ENCODE peak calls at places on chromosome 1, in four cellular contexts. A is K562, M is HepG2, V is A549. J is an unnamed sample.

GRCh38 chr1:89889336-89889640 is 68.5 kb downstream of the LRRC8D start:
- DNase-seq in A (no peak), M (no peak), V (no peak), J (no peak)

GRCh38 chr1:12619396-12620141 is 1.6 kb upstream of the DHRS3 start:
- DNase-seq in A (peak; percentile 83), M (peak; percentile 70), V (peak; percentile 70), J (peak; percentile 93)

GRCh38 chr1:223706077-223706988 is 6.0 kb upstream of the CAPN2 start:
- DNase-seq in A (no peak), M (peak; percentile 44), V (no peak), J (no peak)

GRCh38 chr1:10791117-10791951 is 5.1 kb downstream of the CASZ1 start:
- DNase-seq in A (no peak), M (no peak), V (no peak), J (no peak)

GRCh38 chr1:15429701-15430149 is 8.5 kb upstream of the CTRC start:
- DNase-seq in A (no peak), M (no peak), V (no peak), J (no peak)

GRCh38 chr1:30790850-30791778 is 33.5 kb upstream of the LAPTM5 start:
- DNase-seq in A (no peak), M (no peak), V (no peak), J (no peak)

GRCh38 chr1:86419277-86419903 is 4.6 kb upstream of the CLCA2 start:
- DNase-seq in A (peak; percentile 30), M (no peak), V (no peak), J (no peak)

GRCh38 chr1:224637510-224637909 is 21.4 kb downstream of the CNIH3 start:
- DNase-seq in A (no peak), M (no peak), V (no peak), J (no peak)

GRCh38 chr1:35506960-35507901 is 50.0 kb downstream of the KIAA0319L start:
- DNase-seq in A (no peak), M (no peak), V (no peak), J (no peak)

GRCh38 chr1:97196825-97197516 is 475.4 kb downstream of the PTBP2 start:
- DNase-seq in A (no peak), M (no peak), V (no peak), J (no peak)

GRCh38 chr1:209585672-209586071 is 2.2 kb downstream of the CAMK1G start:
- DNase-seq in A (no peak), M (no peak), V (no peak), J (peak; percentile 66)

GRCh38 chr1:24898909-24899439 is 31.1 kb downstream of the RUNX3 start:
- DNase-seq in A (no peak), M (no peak), V (no peak), J (no peak)

GRCh38 chr1:198687429-198687828 is 48.6 kb downstream of the PTPRC start:
- DNase-seq in A (no peak), M (no peak), V (no peak), J (no peak)

GRCh38 chr1:186923434-186923833 is 94.7 kb downstream of the PLA2G4A start:
- DNase-seq in A (no peak), M (no peak), V (no peak), J (no peak)

GRCh38 chr1:84433253-84434080 is 35.2 kb downstream of the DNASE2B start:
- DNase-seq in A (peak; percentile 47), M (peak; percentile 30), V (peak; percentile 33), J (no peak)

GRCh38 chr1:4117196-4117595 is 217.1 kb upstream of the C1orf174 start:
- DNase-seq in A (no peak), M (no peak), V (no peak), J (no peak)

GRCh38 chr1:15102646-15103045 is 50.9 kb upstream of the TMEM51 start:
- DNase-seq in A (no peak), M (no peak), V (no peak), J (no peak)

GRCh38 chr1:42003433-42003832 is 84.7 kb upstream of the HIVEP3 start:
- DNase-seq in A (no peak), M (no peak), V (no peak), J (no peak)

GRCh38 chr1:232463226-232463625 is 166.7 kb downstream of the SIPA1L2 start:
- DNase-seq in A (no peak), M (no peak), V (no peak), J (no peak)

GRCh38 chr1:211639500-211640361 is 35.7 kb downstream of the NEK2 start:
- DNase-seq in A (no peak), M (peak; percentile 78), V (no peak), J (no peak)

GRCh38 chr1:201479331-201479730 is 10.3 kb upstream of the PHLDA3 start:
- DNase-seq in A (no peak), M (no peak), V (no peak), J (no peak)

GRCh38 chr1:8239306-8240023 is 78.4 kb upstream of the SLC45A1 start:
- DNase-seq in A (no peak), M (peak; percentile 94), V (no peak), J (peak; percentile 55)

GRCh38 chr1:160522622-160523345 is at the start of gene SLAMF6:
- DNase-seq in A (no peak), M (no peak), V (no peak), J (no peak)

GRCh38 chr1:19342894-19343616 is 30.9 kb downstream of the SLC66A1 start:
- DNase-seq in A (no peak), M (no peak), V (no peak), J (no peak)

GRCh38 chr1:66253330-66253921 is 280.5 kb upstream of the SGIP1 start:
- DNase-seq in A (no peak), M (peak; percentile 26), V (peak; percentile 55), J (no peak)

GRCh38 chr1:173042806-173043205 is 7.9 kb downstream of the TNFSF18 start:
- DNase-seq in A (no peak), M (no peak), V (no peak), J (no peak)
- TF ChIP-seq PHF8 in A (no peak), M (no peak), V (no peak), J (no peak)

GRCh38 chr1:94922756-94923465 is 4.0 kb downstream of the CNN3 start:
- DNase-seq in A (no peak), M (no peak), V (no peak), J (no peak)

GRCh38 chr1:94919241-94920030 is 7.5 kb downstream of the CNN3 start:
- DNase-seq in A (no peak), M (no peak), V (no peak), J (no peak)

GRCh38 chr1:94917251-94917650 is 9.7 kb downstream of the CNN3 start:
- DNase-seq in A (no peak), M (no peak), V (no peak), J (no peak)

GRCh38 chr1:94921977-94922376 is 4.9 kb downstream of the CNN3 start:
- DNase-seq in A (no peak), M (no peak), V (no peak), J (no peak)

GRCh38 chr1:94920061-94920460 is 6.8 kb downstream of the CNN3 start:
- DNase-seq in A (no peak), M (peak; percentile 18), V (no peak), J (no peak)
- TF ChIP-seq PHF8 in A (no peak), M (no peak), V (no peak), J (no peak)

GRCh38 chr1:91507330-91507729 is 6.7 kb downstream of the CDC7 start:
- DNase-seq in A (no peak), M (peak; percentile 23), V (no peak), J (no peak)

GRCh38 chr1:91515994-91516393 is 15.3 kb downstream of the CDC7 start:
- DNase-seq in A (no peak), M (no peak), V (no peak), J (no peak)

GRCh38 chr1:91510754-91511153 is 10.1 kb downstream of the CDC7 start:
- DNase-seq in A (no peak), M (no peak), V (no peak), J (no peak)

GRCh38 chr1:91513160-91513559 is 12.5 kb downstream of the CDC7 start:
- DNase-seq in A (no peak), M (no peak), V (no peak), J (no peak)

DNA sequence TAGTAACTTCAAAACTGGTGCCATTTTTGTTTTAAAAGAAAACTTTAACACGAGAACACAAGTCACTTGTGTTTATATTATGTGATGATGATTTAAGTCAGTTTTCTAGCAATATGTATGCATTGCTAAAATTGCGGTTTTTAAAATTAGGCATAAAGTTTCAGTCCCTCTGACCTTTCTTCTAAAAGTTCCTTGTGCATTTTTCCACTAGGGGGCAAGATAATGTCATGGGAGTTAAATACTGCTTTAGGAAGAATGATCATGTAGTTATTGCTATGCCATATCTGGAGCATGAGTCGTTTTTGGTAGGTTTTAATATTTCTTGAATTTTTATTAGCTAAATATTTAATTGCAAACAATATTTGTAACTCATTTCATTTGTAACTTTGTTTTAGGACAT is 10.7 kb downstream of the CDC7 start:
- DNase-seq in A (peak; percentile 33), M (peak; percentile 35), V (peak; percentile 9), J (no peak)
- TF ChIP-seq PHF8 in A (no peak), M (no peak), V (no peak), J (no peak)

GRCh38 chr1:94413311-94413710 is 4.9 kb upstream of the ABCD3 start:
- DNase-seq in A (no peak), M (no peak), V (no peak), J (no peak)

GRCh38 chr1:94417702-94417961 is 557 bp upstream of the ABCD3 start:
- DNase-seq in A (no peak), M (no peak), V (no peak), J (no peak)

GRCh38 chr1:94417962-94418663 is at the start of gene ABCD3:
- DNase-seq in A (peak; percentile 96), M (peak; percentile 93), V (peak; percentile 68), J (peak; percentile 91)

GRCh38 chr1:94418664-94419655 is 771 bp downstream of the ABCD3 start:
- DNase-seq in A (no peak), M (no peak), V (peak; percentile 15), J (no peak)

GRCh38 chr1:94416901-94417701 is 1.1 kb upstream of the ABCD3 start:
- DNase-seq in A (no peak), M (peak; percentile 91), V (no peak), J (no peak)
- TF ChIP-seq PHF8 in A (no peak), M (no peak), V (no peak), J (no peak)

J was measured in H1.